ENCODE peak calls at places on chromosomes 13 and 19, in four cellular contexts. H is activated CD4-positive, alpha-beta T cell treated with anti-CD3 and anti-CD28 coated beads for 48 hours; X is stimulated activated CD8-positive, alpha-beta memory T cell treated with anti-CD3 and anti-CD28 coated beads, Interleukin-2, amount 100 ng/mL, for 48 hours; I is Kasumi-1. Q is an unnamed sample.

GRCh38 chr13:50228527-50228926 is 213.3 kb downstream of the KCNRG start:
- DNase-seq in H (no peak), X (no peak), I (no peak), Q (no peak)

GRCh38 chr13:40536443-40537113 is 129.9 kb downstream of the FOXO1 start:
- DNase-seq in H (no peak), X (no peak), I (no peak), Q (no peak)

GRCh38 chr19:3518669-3519068 is 12.6 kb downstream of the FZR1 start:
- DNase-seq in H (no peak), X (no peak), I (no peak), Q (no peak)

GRCh38 chr13:86201477-86201876 is 402.3 kb upstream of the SLITRK6 start:
- DNase-seq in H (no peak), X (no peak), I (no peak), Q (no peak)

GRCh38 chr19:49916839-49917733 is 11.9 kb upstream of the ATF5 start:
- DNase-seq in H (no peak), X (no peak), I (peak; percentile 71), Q (no peak)

GRCh38 chr13:98998831-98999634 is 21.2 kb upstream of the DOCK9 start:
- DNase-seq in H (peak; percentile 50), X (no peak), I (no peak), Q (no peak)

GRCh38 chr19:7442423-7442822 is 46.4 kb downstream of the PEX11G start:
- DNase-seq in H (no peak), X (no peak), I (no peak), Q (no peak)

GRCh38 chr13:28568286-28568685 is 73.4 kb upstream of the FLT1 start:
- DNase-seq in H (no peak), X (no peak), I (peak; percentile 0), Q (no peak)

GRCh38 chr19:51794865-51795490 is at the start of gene FPR3:
- DNase-seq in H (no peak), X (no peak), I (no peak), Q (no peak)

GRCh38 chr19:18859676-18860301 is 28.0 kb downstream of the UPF1 start:
- DNase-seq in H (no peak), X (no peak), I (no peak), Q (no peak)

GRCh38 chr19:53951947-53952346 is 10.8 kb upstream of the CACNG8 start:
- DNase-seq in H (no peak), X (no peak), I (no peak), Q (no peak)

GRCh38 chr19:9586764-9587163 is 2.5 kb upstream of the ZNF121 start:
- DNase-seq in H (peak; percentile 85), X (peak; percentile 68), I (peak; percentile 63), Q (peak; percentile 71)

GRCh38 chr13:42875448-42876269 is 94.3 kb downstream of the FAM216B start:
- DNase-seq in H (no peak), X (no peak), I (peak; percentile 3), Q (peak; percentile 13)

GRCh38 chr13:114067886-114068722 is 64.3 kb downstream of the RASA3 start:
- DNase-seq in H (peak; percentile 55), X (peak; percentile 43), I (no peak), Q (no peak)

GRCh38 chr13:27104606-27105005 is 67.0 kb downstream of the USP12 start:
- DNase-seq in H (no peak), X (no peak), I (no peak), Q (no peak)

GRCh38 chr13:32811297-32811800 is 204.9 kb upstream of the KL start:
- DNase-seq in H (peak; percentile 11), X (no peak), I (peak; percentile 13), Q (peak; percentile 26)

GRCh38 chr19:41872775-41873647 is 4.1 kb upstream of the CD79A start:
- DNase-seq in H (peak; percentile 76), X (no peak), I (peak; percentile 74), Q (peak; percentile 79)

GRCh38 chr13:102003848-102004570 is 397.8 kb downstream of the FGF14 start:
- DNase-seq in H (no peak), X (no peak), I (no peak), Q (no peak)

GRCh38 chr13:92547256-92547655 is 679.4 kb upstream of the GPC6 start:
- DNase-seq in H (no peak), X (no peak), I (no peak), Q (no peak)